ENCODE peak calls at places on chromosome 19, in nine cellular contexts. One of them, this sample, is unnamed.

GRCh38 chr19:29964171-29964570 is 22.1 kb downstream of the URI1 start:
- DNase-seq in activated CD8-positive, alpha-beta memory T cell treated with anti-CD3 and anti-CD28 coated beads for 1 hour: no peak
- DNase-seq in G401: no peak
- DNase-seq in A549: no peak
- DNase-seq in stimulated activated CD8-positive, alpha-beta memory T cell treated with anti-CD3 and anti-CD28 coated beads, Interleukin-4, amount 100 ng/mL, for 24 hours: no peak
- DNase-seq in activated CD4-positive, alpha-beta T cell treated with anti-CD3 and anti-CD28 coated beads, Interleukin-2, amount 50 U/mL, for 4 hours: no peak
- DNase-seq in stromal cell of bone marrow: no peak
- DNase-seq in RWPE2: no peak
- DNase-seq in bronchial epithelial cell: no peak
- DNase-seq in this sample: no peak

GRCh38 chr19:5060591-5061339 is 91.9 kb downstream of the KDM4B start:
- DNase-seq in stromal cell of bone marrow: no peak
- DNase-seq in activated CD8-positive, alpha-beta memory T cell treated with anti-CD3 and anti-CD28 coated beads for 1 hour: no peak
- DNase-seq in stimulated activated CD8-positive, alpha-beta memory T cell treated with anti-CD3 and anti-CD28 coated beads, Interleukin-4, amount 100 ng/mL, for 24 hours: no peak
- DNase-seq in A549: no peak
- DNase-seq in activated CD4-positive, alpha-beta T cell treated with anti-CD3 and anti-CD28 coated beads, Interleukin-2, amount 50 U/mL, for 4 hours: no peak
- DNase-seq in RWPE2: no peak
- DNase-seq in bronchial epithelial cell: no peak
- DNase-seq in G401: peak
- DNase-seq in this sample: no peak

GRCh38 chr19:13103585-13103923 is 896 bp upstream of the LYL1 start:
- DNase-seq in stromal cell of bone marrow: no peak
- DNase-seq in RWPE2: no peak
- DNase-seq in activated CD8-positive, alpha-beta memory T cell treated with anti-CD3 and anti-CD28 coated beads for 1 hour: no peak
- DNase-seq in stimulated activated CD8-positive, alpha-beta memory T cell treated with anti-CD3 and anti-CD28 coated beads, Interleukin-4, amount 100 ng/mL, for 24 hours: no peak
- DNase-seq in activated CD4-positive, alpha-beta T cell treated with anti-CD3 and anti-CD28 coated beads, Interleukin-2, amount 50 U/mL, for 4 hours: no peak
- DNase-seq in A549: no peak
- DNase-seq in bronchial epithelial cell: no peak
- DNase-seq in G401: no peak
- DNase-seq in this sample: no peak

GRCh38 chr19:30091856-30092255 is 149.8 kb downstream of the URI1 start:
- DNase-seq in RWPE2: no peak
- DNase-seq in activated CD4-positive, alpha-beta T cell treated with anti-CD3 and anti-CD28 coated beads, Interleukin-2, amount 50 U/mL, for 4 hours: no peak
- DNase-seq in stimulated activated CD8-positive, alpha-beta memory T cell treated with anti-CD3 and anti-CD28 coated beads, Interleukin-4, amount 100 ng/mL, for 24 hours: no peak
- DNase-seq in G401: no peak
- DNase-seq in activated CD8-positive, alpha-beta memory T cell treated with anti-CD3 and anti-CD28 coated beads for 1 hour: no peak
- DNase-seq in bronchial epithelial cell: no peak
- DNase-seq in A549: no peak
- DNase-seq in stromal cell of bone marrow: no peak
- DNase-seq in this sample: no peak

GRCh38 chr19:39413269-39413902 is 917 bp downstream of the PLEKHG2 start:
- DNase-seq in RWPE2: no peak
- DNase-seq in A549: peak
- DNase-seq in stromal cell of bone marrow: no peak
- DNase-seq in activated CD4-positive, alpha-beta T cell treated with anti-CD3 and anti-CD28 coated beads, Interleukin-2, amount 50 U/mL, for 4 hours: no peak
- DNase-seq in bronchial epithelial cell: no peak
- DNase-seq in activated CD8-positive, alpha-beta memory T cell treated with anti-CD3 and anti-CD28 coated beads for 1 hour: no peak
- DNase-seq in G401: no peak
- DNase-seq in stimulated activated CD8-positive, alpha-beta memory T cell treated with anti-CD3 and anti-CD28 coated beads, Interleukin-4, amount 100 ng/mL, for 24 hours: no peak
- DNase-seq in this sample: no peak

GRCh38 chr19:3506384-3507340 is 551 bp downstream of the FZR1 start:
- DNase-seq in stromal cell of bone marrow: no peak
- DNase-seq in RWPE2: peak
- DNase-seq in bronchial epithelial cell: no peak
- DNase-seq in G401: no peak
- DNase-seq in activated CD8-positive, alpha-beta memory T cell treated with anti-CD3 and anti-CD28 coated beads for 1 hour: no peak
- DNase-seq in activated CD4-positive, alpha-beta T cell treated with anti-CD3 and anti-CD28 coated beads, Interleukin-2, amount 50 U/mL, for 4 hours: no peak
- DNase-seq in stimulated activated CD8-positive, alpha-beta memory T cell treated with anti-CD3 and anti-CD28 coated beads, Interleukin-4, amount 100 ng/mL, for 24 hours: no peak
- DNase-seq in A549: no peak
- DNase-seq in this sample: no peak

GRCh38 chr19:19142347-19142746 is 4.1 kb upstream of the TMEM161A start:
- DNase-seq in stimulated activated CD8-positive, alpha-beta memory T cell treated with anti-CD3 and anti-CD28 coated beads, Interleukin-4, amount 100 ng/mL, for 24 hours: no peak
- DNase-seq in activated CD4-positive, alpha-beta T cell treated with anti-CD3 and anti-CD28 coated beads, Interleukin-2, amount 50 U/mL, for 4 hours: no peak
- DNase-seq in bronchial epithelial cell: no peak
- DNase-seq in A549: no peak
- DNase-seq in activated CD8-positive, alpha-beta memory T cell treated with anti-CD3 and anti-CD28 coated beads for 1 hour: no peak
- DNase-seq in stromal cell of bone marrow: no peak
- DNase-seq in G401: no peak
- DNase-seq in RWPE2: no peak
- DNase-seq in this sample: no peak

GRCh38 chr19:8585894-8586750 is 8.9 kb upstream of the MYO1F start:
- DNase-seq in activated CD8-positive, alpha-beta memory T cell treated with anti-CD3 and anti-CD28 coated beads for 1 hour: no peak
- DNase-seq in A549: peak
- DNase-seq in bronchial epithelial cell: no peak
- DNase-seq in activated CD4-positive, alpha-beta T cell treated with anti-CD3 and anti-CD28 coated beads, Interleukin-2, amount 50 U/mL, for 4 hours: peak
- DNase-seq in stimulated activated CD8-positive, alpha-beta memory T cell treated with anti-CD3 and anti-CD28 coated beads, Interleukin-4, amount 100 ng/mL, for 24 hours: no peak
- DNase-seq in RWPE2: no peak
- DNase-seq in stromal cell of bone marrow: no peak
- DNase-seq in G401: no peak
- DNase-seq in this sample: no peak

This sample was measured in NCI-H2029 treated with DMSO at 0.1 percent for 48 hours.